ENCODE peak calls at places on chromosomes 4 and X, in five cellular contexts. One of them, this sample, is unnamed.

GRCh38 chrX:106711375-106711774 is 15.1 kb upstream of the RNF128 start:
- DNase-seq in HEK293T: no peak
- DNase-seq in GM12878: no peak
- DNase-seq in NT2/D1: no peak
- DNase-seq in HepG2: no peak
- DNase-seq in this sample: no peak

GRCh38 chrX:24426340-24426913 is 38.7 kb upstream of the PDK3 start:
- DNase-seq in HEK293T: no peak
- DNase-seq in GM12878: no peak
- DNase-seq in NT2/D1: no peak
- DNase-seq in HepG2: peak
- DNase-seq in this sample: no peak

GRCh38 chrX:143934542-143934941 is 50.7 kb downstream of the UBE2NL start:
- DNase-seq in HEK293T: no peak
- DNase-seq in GM12878: no peak
- DNase-seq in NT2/D1: no peak
- DNase-seq in HepG2: no peak
- DNase-seq in this sample: no peak

GRCh38 chrX:117835034-117835433 is 281.6 kb downstream of the KLHL13 start:
- DNase-seq in HEK293T: no peak
- DNase-seq in GM12878: no peak
- DNase-seq in NT2/D1: no peak
- DNase-seq in HepG2: no peak
- DNase-seq in this sample: no peak

GRCh38 chr4:139921551-139922184 is 232.3 kb downstream of the MAML3 start:
- DNase-seq in HEK293T: no peak
- DNase-seq in GM12878: no peak
- DNase-seq in NT2/D1: no peak
- DNase-seq in HepG2: peak
- DNase-seq in this sample: no peak

GRCh38 chrX:122816288-122816687 is 367.8 kb upstream of the GRIA3 start:
- DNase-seq in HEK293T: no peak
- DNase-seq in GM12878: no peak
- DNase-seq in NT2/D1: no peak
- DNase-seq in HepG2: no peak
- DNase-seq in this sample: no peak

GRCh38 chr4:110840221-110840654 is 217.4 kb upstream of the PITX2 start:
- DNase-seq in HEK293T: no peak
- DNase-seq in GM12878: no peak
- DNase-seq in NT2/D1: no peak
- DNase-seq in HepG2: no peak
- DNase-seq in this sample: no peak

GRCh38 chr4:108113229-108113628 is 55.5 kb downstream of the LEF1 start:
- DNase-seq in HEK293T: no peak
- DNase-seq in GM12878: no peak
- DNase-seq in NT2/D1: no peak
- DNase-seq in HepG2: no peak
- DNase-seq in this sample: no peak

GRCh38 chr4:119693127-119693526 is 64.5 kb upstream of the PDE5A start:
- DNase-seq in HEK293T: no peak
- DNase-seq in GM12878: no peak
- DNase-seq in NT2/D1: no peak
- DNase-seq in HepG2: no peak
- DNase-seq in this sample: no peak

GRCh38 chr4:65023877-65024670 is 614.8 kb upstream of the TECRL start:
- DNase-seq in HEK293T: no peak
- DNase-seq in GM12878: no peak
- DNase-seq in NT2/D1: no peak
- DNase-seq in HepG2: no peak
- DNase-seq in this sample: no peak

GRCh38 chr4:46390353-46391058 is 578 bp upstream of the GABRA2 start:
- DNase-seq in HEK293T: no peak
- DNase-seq in GM12878: no peak
- DNase-seq in NT2/D1: no peak
- DNase-seq in HepG2: no peak
- DNase-seq in this sample: no peak

GRCh38 chr4:4862665-4863482 is 3.4 kb downstream of the MSX1 start:
- DNase-seq in HEK293T: no peak
- DNase-seq in GM12878: no peak
- DNase-seq in NT2/D1: no peak
- DNase-seq in HepG2: no peak
- DNase-seq in this sample: no peak

GRCh38 chrX:153703036-153703370 is 15.3 kb downstream of the SLC6A8 start:
- DNase-seq in HEK293T: no peak
- DNase-seq in GM12878: no peak
- DNase-seq in NT2/D1: no peak
- DNase-seq in HepG2: no peak
- DNase-seq in this sample: no peak

GRCh38 chr4:38132140-38132673 is 172.0 kb downstream of the PTTG2 start:
- DNase-seq in HEK293T: no peak
- DNase-seq in GM12878: peak
- DNase-seq in NT2/D1: no peak
- DNase-seq in HepG2: no peak
- DNase-seq in this sample: no peak

GRCh38 chrX:141989134-141989533 is 85.4 kb downstream of the MAGEC1 start:
- DNase-seq in HEK293T: no peak
- DNase-seq in GM12878: no peak
- DNase-seq in NT2/D1: no peak
- DNase-seq in HepG2: no peak
- DNase-seq in this sample: no peak

GRCh38 chr4:15031993-15032660 is 29.8 kb downstream of the CPEB2 start:
- DNase-seq in HEK293T: no peak
- DNase-seq in GM12878: no peak
- DNase-seq in NT2/D1: no peak
- DNase-seq in HepG2: no peak
- DNase-seq in this sample: no peak

GRCh38 chr4:39792529-39792928 is 94.6 kb downstream of the UBE2K start:
- DNase-seq in HEK293T: no peak
- DNase-seq in GM12878: no peak
- DNase-seq in NT2/D1: no peak
- DNase-seq in HepG2: no peak
- DNase-seq in this sample: no peak

GRCh38 chr4:6294705-6295421 is 25.2 kb downstream of the WFS1 start:
- DNase-seq in HEK293T: no peak
- DNase-seq in GM12878: no peak
- DNase-seq in NT2/D1: no peak
- DNase-seq in HepG2: no peak
- DNase-seq in this sample: no peak

GRCh38 chrX:41047878-41048534 is 37.2 kb upstream of the USP9X start:
- DNase-seq in HEK293T: no peak
- DNase-seq in GM12878: no peak
- DNase-seq in NT2/D1: no peak
- DNase-seq in HepG2: peak
- DNase-seq in this sample: no peak

GRCh38 chr4:99934891-99935290 is 11.5 kb downstream of the DNAJB14 start:
- DNase-seq in HEK293T: no peak
- DNase-seq in GM12878: no peak
- DNase-seq in NT2/D1: no peak
- DNase-seq in HepG2: no peak
- DNase-seq in this sample: no peak
- TF ChIP-seq SUZ12 in HEK293T: no peak
- TF ChIP-seq SUZ12 in GM12878: no peak
- TF ChIP-seq SUZ12 in NT2/D1: no peak
- TF ChIP-seq SUZ12 in HepG2: no peak
- TF ChIP-seq SUZ12 in this sample: no peak

GRCh38 chrX:121008920-121009319 is 23.4 kb upstream of the CT47A1 start:
- DNase-seq in HEK293T: no peak
- DNase-seq in GM12878: no peak
- DNase-seq in NT2/D1: no peak
- DNase-seq in HepG2: peak
- DNase-seq in this sample: no peak
- TF ChIP-seq SUZ12 in HEK293T: no peak
- TF ChIP-seq SUZ12 in GM12878: no peak
- TF ChIP-seq SUZ12 in NT2/D1: no peak
- TF ChIP-seq SUZ12 in HepG2: no peak
- TF ChIP-seq SUZ12 in this sample: no peak

GRCh38 chrX:113741744-113742143 is 842.1 kb upstream of the HTR2C start:
- DNase-seq in HEK293T: peak
- DNase-seq in GM12878: no peak
- DNase-seq in NT2/D1: peak
- DNase-seq in HepG2: peak
- DNase-seq in this sample: no peak
- TF ChIP-seq SUZ12 in HEK293T: no peak
- TF ChIP-seq SUZ12 in GM12878: no peak
- TF ChIP-seq SUZ12 in NT2/D1: no peak
- TF ChIP-seq SUZ12 in HepG2: no peak
- TF ChIP-seq SUZ12 in this sample: no peak

GRCh38 chr4:88982757-88983156 is 74.2 kb downstream of the FAM13A start:
- DNase-seq in HEK293T: no peak
- DNase-seq in GM12878: no peak
- DNase-seq in NT2/D1: no peak
- DNase-seq in HepG2: no peak
- DNase-seq in this sample: no peak

GRCh38 chr4:88981571-88981970 is 75.4 kb downstream of the FAM13A start:
- DNase-seq in HEK293T: no peak
- DNase-seq in GM12878: no peak
- DNase-seq in NT2/D1: no peak
- DNase-seq in HepG2: no peak
- DNase-seq in this sample: no peak

GRCh38 chr4:88981993-88982392 is 75.0 kb downstream of the FAM13A start:
- DNase-seq in HEK293T: no peak
- DNase-seq in GM12878: no peak
- DNase-seq in NT2/D1: no peak
- DNase-seq in HepG2: no peak
- DNase-seq in this sample: no peak

GRCh38 chr4:88989990-88990389 is 67.0 kb downstream of the FAM13A start:
- DNase-seq in HEK293T: no peak
- DNase-seq in GM12878: no peak
- DNase-seq in NT2/D1: no peak
- DNase-seq in HepG2: no peak
- DNase-seq in this sample: no peak

GRCh38 chr4:88985088-88985779 is 71.8 kb downstream of the FAM13A start:
- DNase-seq in HEK293T: no peak
- DNase-seq in GM12878: no peak
- DNase-seq in NT2/D1: no peak
- DNase-seq in HepG2: no peak
- DNase-seq in this sample: no peak
- TF ChIP-seq SUZ12 in HEK293T: no peak
- TF ChIP-seq SUZ12 in GM12878: no peak
- TF ChIP-seq SUZ12 in NT2/D1: no peak
- TF ChIP-seq SUZ12 in HepG2: no peak
- TF ChIP-seq SUZ12 in this sample: no peak

GRCh38 chr4:77665381-77666069 is 59.9 kb downstream of the CXCL13 start:
- DNase-seq in HEK293T: no peak
- DNase-seq in GM12878: no peak
- DNase-seq in NT2/D1: no peak
- DNase-seq in HepG2: no peak
- DNase-seq in this sample: no peak
- TF ChIP-seq SUZ12 in HEK293T: no peak
- TF ChIP-seq SUZ12 in GM12878: no peak
- TF ChIP-seq SUZ12 in NT2/D1: no peak
- TF ChIP-seq SUZ12 in HepG2: no peak
- TF ChIP-seq SUZ12 in this sample: no peak

GRCh38 chr4:76780781-76781697 is 116.9 kb downstream of the SOWAHB start:
- DNase-seq in HEK293T: no peak
- DNase-seq in GM12878: no peak
- DNase-seq in NT2/D1: no peak
- DNase-seq in HepG2: no peak
- DNase-seq in this sample: no peak
- TF ChIP-seq SUZ12 in HEK293T: no peak
- TF ChIP-seq SUZ12 in GM12878: no peak
- TF ChIP-seq SUZ12 in NT2/D1: no peak
- TF ChIP-seq SUZ12 in HepG2: no peak
- TF ChIP-seq SUZ12 in this sample: no peak

DNA sequence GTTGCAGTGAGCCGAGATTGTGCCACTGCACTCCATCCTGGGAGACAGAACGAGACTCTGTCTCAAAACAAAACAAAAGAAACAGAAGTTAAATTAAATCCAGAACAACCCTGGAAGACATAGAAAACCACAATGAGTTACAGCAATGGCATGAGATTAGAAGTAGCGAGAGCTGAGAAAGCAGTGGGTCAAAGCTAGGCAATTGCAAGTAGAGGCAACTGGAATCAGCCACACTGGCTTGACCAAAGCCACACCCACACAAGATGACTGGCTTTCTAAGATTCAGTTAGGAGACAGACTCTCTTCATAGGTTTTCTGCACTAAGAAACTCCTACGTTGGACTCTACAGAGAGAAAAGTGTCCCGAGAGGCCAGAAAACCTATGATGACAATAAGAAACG is 443.0 kb downstream of the GPM6A start:
- DNase-seq in HEK293T: no peak
- DNase-seq in GM12878: no peak
- DNase-seq in NT2/D1: no peak
- DNase-seq in HepG2: no peak
- DNase-seq in this sample: no peak
- TF ChIP-seq SUZ12 in HEK293T: no peak
- TF ChIP-seq SUZ12 in GM12878: no peak
- TF ChIP-seq SUZ12 in NT2/D1: no peak
- TF ChIP-seq SUZ12 in HepG2: no peak
- TF ChIP-seq SUZ12 in this sample: no peak

This sample was measured in H1.